ENCODE peak calls at places on chromosomes 13 and 19, in nine cellular contexts. M, F, V, D, I, W, T, U and O are unnamed samples.
A peak's percentile ranks its signal among the peaks of the same experiment; 100 is the strongest.

GRCh38 chr19:16338470-16339360 is 14.1 kb downstream of the KLF2 start:
- DNase-seq in V (peak; percentile 57), M (peak; percentile 37), I (no peak), W (no peak), F (no peak), D (no peak), T (peak; percentile 69), U (no peak), O (no peak)

GRCh38 chr19:53546766-53547541 is 9.0 kb downstream of the ZNF331 start:
- DNase-seq in W (no peak), I (no peak), D (no peak), V (no peak), U (no peak), F (no peak), M (no peak), T (no peak), O (no peak)

GRCh38 chr19:33927789-33928457 is 131.3 kb downstream of the KCTD15 start:
- DNase-seq in W (no peak), D (no peak), V (no peak), F (no peak), I (no peak), M (no peak), T (no peak), U (no peak), O (no peak)

GRCh38 chr19:49355890-49356289 is 6.3 kb downstream of the TEAD2 start:
- DNase-seq in I (no peak), W (no peak), T (peak; percentile 40), U (no peak), D (no peak), F (no peak), M (no peak), V (no peak), O (no peak)

GRCh38 chr13:42855416-42855815 is 74.0 kb downstream of the FAM216B start:
- DNase-seq in I (no peak), F (no peak), U (no peak), T (no peak), V (no peak), W (no peak), M (no peak), D (no peak), O (no peak)

GRCh38 chr13:27619711-27620376 is 485 bp downstream of the LNX2 start:
- DNase-seq in V (peak; percentile 47), U (no peak), D (peak; percentile 54), W (no peak), F (no peak), T (peak; percentile 41), I (no peak), M (peak; percentile 38), O (peak; percentile 54)

GRCh38 chr13:48446454-48446853 is 33.5 kb upstream of the LPAR6 start:
- DNase-seq in D (no peak), W (no peak), I (no peak), M (no peak), T (no peak), F (no peak), U (no peak), V (no peak), O (no peak)

GRCh38 chr13:67120872-67121531 is 109.1 kb downstream of the PCDH9 start:
- DNase-seq in V (no peak), F (no peak), T (no peak), W (no peak), D (no peak), M (no peak), U (no peak), I (no peak), O (no peak)

GRCh38 chr13:106464076-106464475 is 71.4 kb downstream of the EFNB2 start:
- DNase-seq in U (no peak), T (no peak), W (no peak), F (no peak), I (no peak), M (no peak), D (no peak), V (no peak), O (no peak)

GRCh38 chr13:48579167-48579918 is 46.5 kb upstream of the RCBTB2 start:
- DNase-seq in V (no peak), W (no peak), T (no peak), M (no peak), D (no peak), U (no peak), F (no peak), I (no peak), O (no peak)

GRCh38 chr19:11073568-11073967 is 15.7 kb upstream of the LDLR start:
- DNase-seq in T (no peak), M (no peak), U (no peak), V (no peak), I (no peak), D (no peak), W (no peak), F (no peak), O (no peak)

GRCh38 chr13:25186187-25186586 is 14.1 kb upstream of the AMER2 start:
- DNase-seq in I (no peak), T (no peak), U (no peak), D (no peak), M (no peak), F (no peak), W (no peak), V (no peak), O (no peak)

GRCh38 chr19:34155686-34156085 is 16.6 kb upstream of the LSM14A start:
- DNase-seq in U (no peak), V (no peak), I (no peak), M (no peak), F (no peak), T (no peak), D (no peak), W (no peak), O (no peak)

GRCh38 chr13:28031220-28031903 is 42.9 kb upstream of the URAD start:
- DNase-seq in F (no peak), W (no peak), V (no peak), U (no peak), I (no peak), T (peak; percentile 58), M (no peak), D (no peak), O (no peak)

GRCh38 chr19:57583521-57584416 is at the start of gene ZIK1:
- DNase-seq in I (peak; percentile 97), U (peak; percentile 99), T (peak; percentile 82), W (peak; percentile 80), D (peak; percentile 85), M (peak; percentile 97), V (peak; percentile 90), F (peak; percentile 71), O (peak; percentile 97)

GRCh38 chr19:29002336-29002735 is 210.6 kb downstream of the UQCRFS1 start:
- DNase-seq in M (peak; percentile 17), F (no peak), D (no peak), T (no peak), U (no peak), W (no peak), V (no peak), I (no peak), O (no peak)
- H3K27ac ChIP-seq in M (no peak overlapping the region), F (no peak overlapping the region), D (peak overlapping the region; percentile 5), T (no peak overlapping the region), U (no peak overlapping the region), W (no peak overlapping the region), V (no peak overlapping the region), I (no peak overlapping the region), O (no peak overlapping the region)

DNA sequence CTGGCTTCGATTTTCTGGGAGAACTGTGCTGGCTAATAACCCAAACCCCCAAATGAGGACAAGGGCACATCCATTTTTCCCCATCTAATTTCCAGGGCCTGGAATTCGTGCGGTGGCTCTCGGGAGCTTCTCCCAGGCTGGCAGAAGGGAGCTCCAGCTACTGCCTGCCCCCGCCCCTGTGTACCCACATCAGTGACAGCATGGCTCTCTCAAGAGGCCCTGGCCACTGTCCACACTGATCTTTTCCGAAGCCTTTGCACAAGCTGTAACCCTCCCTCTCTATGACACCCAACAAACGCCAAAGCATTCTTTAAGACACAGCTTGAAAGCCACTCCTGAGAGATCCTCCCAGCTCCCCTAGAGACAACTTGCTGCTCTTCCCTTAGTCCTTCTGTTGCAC is 73.1 kb downstream of the ZIC5 start:
- DNase-seq in T (no peak), F (no peak), W (no peak), M (no peak), D (no peak), I (no peak), V (no peak), U (no peak), O (peak; percentile 6)
- H3K27me3 ChIP-seq in T (no peaks in the 10 kb centered on the region), F (no peaks in the 10 kb centered on the region), W (peaks cover 2% of the 10 kb centered on the region), M (no peaks in the 10 kb centered on the region), D (no peaks in the 10 kb centered on the region), I (no peaks in the 10 kb centered on the region), V (peaks cover 5% of the 10 kb centered on the region), U (peaks cover 19% of the 10 kb centered on the region), O (no peaks in the 10 kb centered on the region)

GRCh38 chr13:100068532-100068931 is 20.4 kb upstream of the PCCA start:
- DNase-seq in U (no peak), D (no peak), W (no peak), V (no peak), I (no peak), T (no peak), F (no peak), M (no peak), O (no peak)
- H3K9me3 ChIP-seq in U (no peaks in the 10 kb centered on the region), D (no peaks in the 10 kb centered on the region), W (no peaks in the 10 kb centered on the region), V (no peaks in the 10 kb centered on the region), I (no peaks in the 10 kb centered on the region), T (no peaks in the 10 kb centered on the region), F (no peaks in the 10 kb centered on the region), M (no peaks in the 10 kb centered on the region), O (no peaks in the 10 kb centered on the region)

GRCh38 chr19:45216677-45217076 is 28.5 kb downstream of the EXOC3L2 start:
- DNase-seq in U (no peak), M (no peak), W (no peak), T (no peak), I (no peak), F (no peak), V (no peak), D (no peak), O (no peak)
- H3K27ac ChIP-seq in U (no peak overlapping the region), M (peak overlapping the region; percentile 37), W (no peak overlapping the region), T (no peak overlapping the region), I (no peak overlapping the region), F (no peak overlapping the region), V (no peak overlapping the region), D (no peak overlapping the region), O (no peak overlapping the region)